ENCODE peak calls at places on chromosomes 2 and 18, in five cellular contexts. I is NCI-H1417; G is CD4-positive, CD25-positive, alpha-beta regulatory T cell; V is NCI-H748 treated with DMSO at 0.1 percent for 48 hours; S is GM18507. F is an unnamed sample.

GRCh38 chr2:183665976-183666375 is 541.7 kb downstream of the NUP35 start:
- DNase-seq in S (no peak), V (peak), G (no peak), I (no peak), F (no peak)

GRCh38 chr2:216465580-216466197 is 33.0 kb upstream of the RPL37A start:
- DNase-seq in V (no peak), I (no peak), S (no peak), G (no peak), F (no peak)

GRCh38 chr2:99255491-99256318 is at the start of gene LYG2:
- DNase-seq in S (no peak), V (no peak), I (no peak), G (no peak), F (no peak)

GRCh38 chr2:188898261-188898660 is 75.9 kb upstream of the COL3A1 start:
- DNase-seq in V (no peak), G (no peak), I (no peak), S (no peak), F (no peak)

GRCh38 chr2:174158003-174158402 is 90.3 kb downstream of the OLA1 start:
- DNase-seq in G (peak), S (peak), I (no peak), V (peak), F (no peak)

GRCh38 chr2:219104107-219105050 is 43.7 kb upstream of the IHH start:
- DNase-seq in V (peak), I (peak), S (peak), G (peak), F (no peak)

GRCh38 chr2:195001924-195002323 is 655.1 kb upstream of the SLC39A10 start:
- DNase-seq in G (no peak), I (no peak), S (no peak), V (no peak), F (no peak)

GRCh38 chr2:232315049-232315922 is 63.3 kb upstream of the ALPP start:
- DNase-seq in I (no peak), S (no peak), G (peak), V (no peak), F (peak)

GRCh38 chr2:28693223-28693622 is 58.4 kb upstream of the PPP1CB start:
- DNase-seq in V (no peak), G (no peak), S (no peak), I (no peak), F (no peak)

GRCh38 chr2:64144057-64145013 is at the start of gene PELI1:
- DNase-seq in G (peak), S (peak), I (peak), V (peak), F (peak)

GRCh38 chr2:100781523-100782375 is 38.2 kb upstream of the NPAS2 start:
- DNase-seq in V (no peak), I (no peak), S (no peak), G (no peak), F (no peak)

GRCh38 chr2:50358586-50358985 is 673.3 kb downstream of the NRXN1 start:
- DNase-seq in V (no peak), I (no peak), S (no peak), G (no peak), F (no peak)

GRCh38 chr2:37812414-37812813 is 112.7 kb upstream of the RMDN2 start:
- DNase-seq in V (no peak), S (no peak), G (no peak), I (no peak), F (no peak)

GRCh38 chr2:232484628-232485332 is 2.9 kb downstream of the ECEL1 start:
- DNase-seq in S (no peak), V (no peak), G (no peak), I (no peak), F (no peak)

GRCh38 chr18:13134551-13135401 is 83.8 kb upstream of the LDLRAD4 start:
- DNase-seq in S (no peak), V (no peak), G (no peak), I (no peak), F (no peak)

GRCh38 chr2:10233131-10234012 is 69.3 kb upstream of the HPCAL1 start:
- DNase-seq in S (no peak), V (no peak), I (no peak), G (no peak), F (no peak)

F was measured in stomach.